ENCODE peak calls at places on chromosomes 12 and 14, in five cellular contexts. S is K562, A is H1, B is HepG2, X is GM12878. L is an unnamed sample.
A peak's percentile ranks its signal among the peaks of the same experiment; 100 is the strongest.

GRCh38 chr12:58202933-58203713 is 261.8 kb downstream of the ATP23 start:
- DNase-seq in B (no peak), A (no peak), S (no peak), X (no peak), L (no peak)

GRCh38 chr14:55731247-55731872 is 151.4 kb downstream of the KTN1 start:
- DNase-seq in A (no peak), B (no peak), S (no peak), X (no peak), L (no peak)

GRCh38 chr12:64631197-64631596 is 20.9 kb downstream of the RASSF3 start:
- DNase-seq in S (no peak), A (no peak), B (no peak), X (no peak), L (no peak)

GRCh38 chr14:104098272-104099095 is 13.0 kb downstream of the ASPG start:
- DNase-seq in X (no peak), S (no peak), A (no peak), B (no peak), L (no peak)

GRCh38 chr14:56570295-56570694 is 9.3 kb upstream of the TMEM260 start:
- DNase-seq in A (no peak), S (no peak), X (no peak), B (no peak), L (no peak)

GRCh38 chr14:31992051-31992450 is 85.1 kb upstream of the ARHGAP5 start:
- DNase-seq in S (no peak), B (no peak), X (no peak), A (no peak), L (no peak)

GRCh38 chr14:97359391-97359790 is 562.2 kb downstream of the VRK1 start:
- DNase-seq in A (no peak), X (no peak), B (no peak), S (no peak), L (no peak)

GRCh38 chr14:48622980-48623379 is 947.6 kb upstream of the MDGA2 start:
- DNase-seq in X (no peak), A (no peak), B (no peak), S (no peak), L (no peak)

GRCh38 chr14:20427231-20428009 is 8.5 kb downstream of the KLHL33 start:
- DNase-seq in S (peak; percentile 34), B (peak; percentile 68), A (no peak), X (peak; percentile 71), L (no peak)

GRCh38 chr14:105085766-105086165 is 20.5 kb upstream of the GPR132 start:
- DNase-seq in B (no peak), A (no peak), X (no peak), S (no peak), L (peak; percentile 40)

GRCh38 chr12:123141615-123142517 is 9.0 kb downstream of the PITPNM2 start:
- DNase-seq in S (no peak), A (no peak), B (peak; percentile 87), X (no peak), L (no peak)

GRCh38 chr14:36591482-36591881 is 9.1 kb upstream of the NKX2-8 start:
- DNase-seq in A (no peak), S (no peak), X (no peak), B (no peak), L (no peak)

GRCh38 chr14:54106802-54107377 is 150.3 kb upstream of the BMP4 start:
- DNase-seq in A (no peak), X (no peak), S (no peak), B (peak; percentile 63), L (no peak)

GRCh38 chr12:8629486-8630033 is 16.9 kb upstream of the AICDA start:
- DNase-seq in X (peak; percentile 98), B (no peak), A (no peak), S (no peak), L (no peak)

GRCh38 chr14:32472512-32473472 is 143.7 kb downstream of the AKAP6 start:
- DNase-seq in A (no peak), S (no peak), B (peak; percentile 38), X (no peak), L (no peak)

GRCh38 chr12:45234134-45234865 is 18.4 kb downstream of the ANO6 start:
- DNase-seq in S (peak; percentile 47), B (peak; percentile 92), A (no peak), X (no peak), L (peak; percentile 33)

GRCh38 chr14:64387232-64387737 is 868 bp upstream of the MTHFD1 start:
- DNase-seq in B (peak; percentile 10), S (peak; percentile 19), X (no peak), A (no peak), L (peak; percentile 52)

GRCh38 chr12:89873745-89874144 is 165.1 kb upstream of the ATP2B1 start:
- DNase-seq in S (no peak), A (no peak), X (no peak), B (no peak), L (no peak)

GRCh38 chr14:20314026-20314425 is 8.3 kb upstream of the TTC5 start:
- DNase-seq in B (no peak), X (no peak), S (no peak), A (no peak), L (no peak)

GRCh38 chr12:68334136-68334535 is 2.0 kb upstream of the MDM1 start:
- DNase-seq in X (peak; percentile 45), S (no peak), B (no peak), A (no peak), L (peak; percentile 19)
- TF ChIP-seq CHD2 in X (no peak), S (no peak), B (no peak), A (no peak), L (no peak)

GRCh38 chr14:92323031-92323915 is at the start of gene SLC24A4:
- DNase-seq in A (no peak), X (no peak), S (no peak), B (no peak), L (peak; percentile 27)
- H3K4me3 ChIP-seq in A (peak within 1 kb of the TSS; percentile 62), X (peak within 1 kb of the TSS; percentile 11), S (no peak within 1 kb of the TSS), B (no peak within 1 kb of the TSS), L (no peak within 1 kb of the TSS)

GRCh38 chr12:81546811-81547210 is 212.3 kb downstream of the PPFIA2 start:
- DNase-seq in A (no peak), X (no peak), B (no peak), S (no peak), L (no peak)
- TF ChIP-seq YY1 in A (no peak), X (no peak), B (no peak), S (no peak), L (no peak)

GRCh38 chr12:16612647-16613046 is 6.7 kb upstream of the LMO3 start:
- DNase-seq in S (no peak), B (no peak), A (no peak), X (no peak), L (no peak)
- TF ChIP-seq CHD2 in S (no peak), B (no peak), A (no peak), X (no peak), L (no peak)

GRCh38 chr12:112408621-112409020 is 784 bp downstream of the RPL6 start:
- DNase-seq in S (no peak), A (no peak), B (no peak), X (no peak), L (no peak)

GRCh38 chr12:112401903-112402498 is 7.4 kb downstream of the RPL6 start:
- DNase-seq in X (no peak), S (no peak), B (no peak), A (no peak), L (no peak)

GRCh38 chr12:112409064-112409905 is at the start of gene RPL6:
- DNase-seq in S (peak; percentile 78), B (peak; percentile 96), X (peak; percentile 79), A (no peak), L (peak; percentile 85)

GRCh38 chr12:112409906-112410244 is 470 bp upstream of the RPL6 start:
- DNase-seq in X (no peak), S (no peak), A (no peak), B (no peak), L (no peak)

GRCh38 chr12:112406519-112407488 is 2.6 kb downstream of the RPL6 start:
- DNase-seq in S (no peak), X (no peak), B (no peak), A (no peak), L (no peak)
- H3K4me3 ChIP-seq in S (peak overlapping the region; percentile 90), X (peak overlapping the region; percentile 95), B (peak overlapping the region; percentile 92), A (peak overlapping the region; percentile 80), L (peak overlapping the region; percentile 76)